ENCODE peak calls at places on chromosomes 5 and 9, in five cellular contexts. D, I, X, B and O are unnamed samples.
A peak's percentile ranks its signal among the peaks of the same experiment; 100 is the strongest.

GRCh38 chr5:93587919-93588585 is 5.0 kb downstream of the NR2F1 start:
- ATAC-seq in X (no peak), B (no peak), D (no peak), I (no peak), O (no peak)

GRCh38 chr5:127754259-127754658 is 51.1 kb downstream of the CCDC192 start:
- ATAC-seq in B (peak; percentile 26), I (no peak), X (no peak), D (no peak), O (peak; percentile 31)

GRCh38 chr9:699396-699795 is 142.1 kb upstream of the DMRT1 start:
- ATAC-seq in B (no peak), I (no peak), X (no peak), D (no peak), O (no peak)

GRCh38 chr5:134549714-134550113 is 24.2 kb downstream of the JADE2 start:
- ATAC-seq in B (no peak), D (no peak), X (no peak), I (no peak), O (no peak)

GRCh38 chr5:11502783-11503182 is 401.5 kb downstream of the CTNND2 start:
- ATAC-seq in X (no peak), D (no peak), B (no peak), I (no peak), O (no peak)

GRCh38 chr5:92508271-92508670 is 1072.7 kb downstream of the NR2F1-AS1 start:
- ATAC-seq in X (no peak), D (no peak), I (no peak), B (no peak), O (no peak)

GRCh38 chr9:38453835-38454234 is 29.6 kb upstream of the IGFBPL1 start:
- ATAC-seq in D (no peak), I (no peak), X (no peak), B (no peak), O (no peak)

GRCh38 chr5:67200809-67201562 is 4.4 kb upstream of the CD180 start:
- ATAC-seq in I (no peak), D (no peak), X (no peak), B (no peak), O (no peak)

GRCh38 chr5:149775785-149776184 is 45.7 kb downstream of the PPARGC1B start:
- ATAC-seq in X (no peak), B (no peak), D (no peak), I (peak; percentile 69), O (no peak)

GRCh38 chr5:16894236-16895057 is 41.6 kb downstream of the MYO10 start:
- ATAC-seq in X (peak; percentile 92), B (peak; percentile 71), I (peak; percentile 99), D (no peak), O (no peak)

GRCh38 chr9:6973762-6974161 is 216.0 kb downstream of the KDM4C start:
- ATAC-seq in X (peak; percentile 75), B (peak; percentile 58), D (no peak), I (peak; percentile 71), O (no peak)

GRCh38 chr9:137555179-137555578 is 3.5 kb downstream of the MRPL41 start:
- ATAC-seq in B (no peak), I (no peak), X (no peak), D (no peak), O (no peak)

GRCh38 chr5:5071554-5071953 is 68.6 kb upstream of the ADAMTS16 start:
- ATAC-seq in I (no peak), X (no peak), D (no peak), B (no peak), O (no peak)

GRCh38 chr9:111965566-111966019 is 69.0 kb downstream of the UGCG start:
- ATAC-seq in D (no peak), I (no peak), B (peak; percentile 88), X (peak; percentile 97), O (no peak)

GRCh38 chr5:134209477-134210240 is 16.2 kb downstream of the PPP2CA start:
- ATAC-seq in B (no peak), X (no peak), I (no peak), D (no peak), O (no peak)

GRCh38 chr5:132026516-132027008 is 15.1 kb upstream of the ACSL6 start:
- ATAC-seq in I (no peak), D (no peak), X (no peak), B (peak; percentile 14), O (no peak)

GRCh38 chr9:37543468-37543867 is 32.7 kb downstream of the FBXO10 start:
- ATAC-seq in D (no peak), X (no peak), B (no peak), I (no peak), O (no peak)

GRCh38 chr5:126988021-126988569 is 42.3 kb downstream of the MARCHF3 start:
- ATAC-seq in X (no peak), I (no peak), B (no peak), D (no peak), O (no peak)

GRCh38 chr5:140259509-140259908 is 43.4 kb downstream of the PFDN1 start:
- ATAC-seq in X (peak; percentile 94), B (peak; percentile 61), D (no peak), I (no peak), O (no peak)

DNA sequence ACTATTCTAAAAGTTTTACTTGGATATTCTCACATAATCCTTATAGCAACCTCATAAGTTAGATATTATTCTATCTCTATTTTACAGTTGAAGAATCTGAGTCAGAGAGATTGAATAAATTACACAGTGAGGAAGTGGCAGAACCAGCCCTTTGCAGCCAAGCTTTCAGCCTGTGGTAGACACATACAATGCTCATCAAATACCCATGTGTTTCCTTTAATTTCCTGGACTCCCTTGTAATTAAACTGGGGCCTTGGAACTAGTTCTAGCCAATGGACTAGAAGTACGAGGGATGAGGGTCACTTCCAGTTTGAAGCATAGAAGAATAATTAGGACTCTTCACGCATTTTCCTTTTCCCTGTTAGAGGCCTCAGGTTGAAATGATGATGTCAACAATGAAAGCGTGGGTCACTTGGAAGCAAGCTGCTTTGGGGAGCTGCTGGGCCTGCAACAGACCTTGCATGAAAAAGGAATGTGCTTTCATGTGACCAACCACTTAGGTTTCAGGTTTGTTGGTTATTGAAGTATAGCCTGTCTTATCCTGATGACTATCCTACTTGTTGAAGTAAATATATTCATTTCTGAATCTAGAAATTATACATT is 12.1 kb upstream of the CAST start:
- ATAC-seq in D (no peak), X (peak; percentile 43), I (no peak), B (no peak), O (no peak)
- H3K4me1 ChIP-seq in D (no peaks in the 10 kb centered on the region), X (peaks cover 49% of the 10 kb centered on the region), I (peaks cover 14% of the 10 kb centered on the region), B (peaks cover 4% of the 10 kb centered on the region), O (no peaks in the 10 kb centered on the region)

GRCh38 chr5:174755103-174755502 is 30.7 kb downstream of the MSX2 start:
- ATAC-seq in D (no peak), I (no peak), X (peak; percentile 30), B (no peak), O (no peak)

GRCh38 chr5:174764309-174764708 is 39.9 kb downstream of the MSX2 start:
- ATAC-seq in B (peak; percentile 23), I (no peak), D (no peak), X (no peak), O (no peak)

GRCh38 chr5:174760721-174761120 is 36.3 kb downstream of the MSX2 start:
- ATAC-seq in D (no peak), X (no peak), I (no peak), B (no peak), O (no peak)

DNA sequence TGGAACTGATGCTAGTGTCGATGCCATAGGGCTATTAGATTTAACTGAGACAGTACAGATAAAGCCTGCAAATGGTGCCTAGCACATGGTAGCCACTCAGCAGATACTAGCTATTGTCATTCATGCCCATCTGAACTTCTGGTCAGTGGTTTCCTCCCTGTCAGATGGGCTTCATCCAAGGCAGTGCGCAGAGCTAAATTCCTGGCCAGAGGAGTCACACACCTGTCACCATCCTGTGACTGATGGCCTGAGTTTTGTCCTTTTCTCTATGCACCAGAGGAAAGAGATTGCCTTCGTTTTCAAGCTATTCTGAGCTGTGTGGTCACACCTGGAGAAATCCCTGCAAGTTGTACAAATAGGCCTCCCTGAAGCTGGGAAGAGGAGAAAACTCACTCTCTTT is 34.7 kb downstream of the MSX2 start:
- ATAC-seq in I (no peak), B (no peak), X (no peak), D (no peak), O (no peak)
- H3K27me3 ChIP-seq in I (peaks cover 11% of the 10 kb centered on the region), B (no peaks in the 10 kb centered on the region), X (peaks cover 5% of the 10 kb centered on the region), D (no peaks in the 10 kb centered on the region), O (peaks cover 13% of the 10 kb centered on the region)

DNA sequence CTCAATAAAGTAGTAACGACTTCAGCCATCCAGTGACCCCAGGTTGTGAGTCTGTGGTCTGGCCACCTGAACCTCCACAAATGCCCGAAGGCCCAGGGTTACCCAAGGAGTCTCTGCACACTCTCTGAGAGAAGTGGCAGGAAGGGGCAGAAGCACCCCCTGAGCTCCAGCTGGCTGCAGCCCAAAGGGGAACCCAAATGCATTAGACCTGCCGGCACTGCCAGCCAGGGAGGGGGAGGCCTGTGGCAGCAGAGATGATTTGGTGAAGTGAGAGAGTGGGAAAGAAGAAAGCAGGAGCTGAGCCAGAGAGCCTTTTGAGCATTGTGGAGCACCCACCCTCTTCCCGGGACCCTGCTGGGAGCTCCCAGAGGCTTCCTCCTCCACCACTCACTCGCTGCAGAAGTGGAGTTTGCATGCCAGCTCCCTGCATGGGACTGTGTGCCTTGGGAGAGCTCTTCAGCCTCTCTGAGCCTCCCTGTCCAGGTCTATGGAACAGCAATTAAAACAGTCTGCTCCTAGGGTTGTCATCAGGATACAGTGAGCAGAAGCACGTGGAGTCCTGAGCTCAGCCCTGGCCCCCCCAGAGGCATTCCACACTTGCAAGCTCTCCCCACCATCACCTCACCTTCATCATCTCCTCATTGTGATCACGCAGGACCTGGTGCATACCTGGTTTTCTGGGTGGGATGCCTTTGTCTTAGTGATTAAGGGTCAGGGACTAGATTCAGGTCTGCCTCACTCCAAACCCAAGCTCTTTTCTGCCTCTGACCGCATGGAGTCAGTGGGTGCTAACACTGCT is 13.8 kb upstream of the ANGPTL2 start:
- ATAC-seq in I (no peak), B (no peak), X (no peak), D (no peak), O (no peak)
- H3K4me1 ChIP-seq in I (peaks cover 36% of the 10 kb centered on the region), B (peaks cover 31% of the 10 kb centered on the region), X (peaks cover 8% of the 10 kb centered on the region), D (peaks cover 6% of the 10 kb centered on the region), O (peaks cover 36% of the 10 kb centered on the region)

GRCh38 chr9:124038239-124038638 is 26.7 kb downstream of the LHX2 start:
- ATAC-seq in X (no peak), B (no peak), I (peak; percentile 9), D (no peak), O (no peak)
- H3K27me3 ChIP-seq in X (peaks cover 11% of the 10 kb centered on the region), B (peaks cover 69% of the 10 kb centered on the region), I (peaks cover 64% of the 10 kb centered on the region), D (no peaks in the 10 kb centered on the region), O (peaks cover 100% of the 10 kb centered on the region)

GRCh38 chr5:147803941-147804717 is 21.6 kb upstream of the JAKMIP2 start:
- ATAC-seq in I (no peak), X (no peak), D (no peak), B (no peak), O (no peak)
- H3K4me1 ChIP-seq in I (no peaks in the 10 kb centered on the region), X (no peaks in the 10 kb centered on the region), D (no peaks in the 10 kb centered on the region), B (peaks cover 14% of the 10 kb centered on the region), O (no peaks in the 10 kb centered on the region)

GRCh38 chr9:121192959-121193645 is 8.6 kb downstream of the RAB14 start:
- ATAC-seq in I (no peak), D (no peak), X (no peak), B (no peak), O (no peak)
- H3K27me3 ChIP-seq in I (no peaks in the 10 kb centered on the region), D (no peaks in the 10 kb centered on the region), X (no peaks in the 10 kb centered on the region), B (no peaks in the 10 kb centered on the region), O (no peaks in the 10 kb centered on the region)

GRCh38 chr9:127292415-127292814 is 27.8 kb downstream of the GARNL3 start:
- ATAC-seq in B (no peak), X (no peak), D (no peak), I (no peak), O (no peak)
- H3K4me1 ChIP-seq in B (no peaks in the 10 kb centered on the region), X (peaks cover 3% of the 10 kb centered on the region), D (peaks cover 7% of the 10 kb centered on the region), I (no peaks in the 10 kb centered on the region), O (no peaks in the 10 kb centered on the region)